ENCODE peak calls at places on chromosomes 4 and X, in seven cellular contexts. J is nucleus accumbens; E is PC-9; Z is SW480; C is CD8-positive, alpha-beta memory T cell; U is right cardiac atrium; F is GM13976. M is an unnamed sample.

GRCh38 chr4:188016754-188017153 is 21.2 kb downstream of the ZFP42 start:
- DNase-seq in Z (no peak), J (no peak), F (no peak), U (no peak), E (no peak), C (no peak), M (no peak)

GRCh38 chrX:116749943-116750342 is 287.2 kb upstream of the CT83 start:
- DNase-seq in U (no peak), Z (no peak), E (peak), F (no peak), C (no peak), J (no peak), M (no peak)

GRCh38 chr4:75892508-75892907 is 9.7 kb downstream of the PPEF2 start:
- DNase-seq in F (no peak), C (no peak), Z (no peak), E (peak), U (no peak), J (no peak), M (no peak)

GRCh38 chr4:83618431-83618830 is 82.5 kb downstream of the GPAT3 start:
- DNase-seq in F (no peak), Z (peak), J (no peak), C (no peak), E (peak), U (no peak), M (no peak)

GRCh38 chr4:74197123-74197522 is 39.2 kb downstream of the MTHFD2L start:
- DNase-seq in C (no peak), J (no peak), U (no peak), E (no peak), F (no peak), Z (no peak), M (no peak)

GRCh38 chr4:122450847-122451246 is 5.7 kb downstream of the IL2 start:
- DNase-seq in E (no peak), J (no peak), F (no peak), U (no peak), Z (no peak), C (no peak), M (no peak)

GRCh38 chr4:83876047-83876446 is 340.1 kb downstream of the GPAT3 start:
- DNase-seq in C (no peak), Z (no peak), U (no peak), E (no peak), F (no peak), J (no peak), M (no peak)

GRCh38 chr4:173538148-173538902 is 8.3 kb upstream of the HAND2 start:
- DNase-seq in F (no peak), Z (peak), U (peak), J (no peak), C (no peak), E (no peak), M (no peak)

GRCh38 chr4:124206779-124207605 is 505.5 kb downstream of the ANKRD50 start:
- DNase-seq in Z (no peak), E (no peak), F (no peak), U (no peak), C (no peak), J (no peak), M (peak)

GRCh38 chr4:171746418-171746817 is 66.8 kb upstream of the GALNTL6 start:
- DNase-seq in F (no peak), U (no peak), Z (no peak), E (no peak), J (no peak), C (no peak), M (no peak)

GRCh38 chr4:121900132-121900983 is 30.1 kb upstream of the BBS7 start:
- DNase-seq in C (peak), F (peak), J (peak), E (peak), Z (peak), U (no peak), M (peak)

GRCh38 chr4:144564358-144564757 is 81.6 kb upstream of the HHIP start:
- DNase-seq in F (no peak), C (no peak), E (no peak), U (no peak), Z (no peak), J (no peak), M (no peak)

GRCh38 chr4:56149601-56150000 is 200.9 kb downstream of the CEP135 start:
- DNase-seq in F (no peak), U (no peak), C (no peak), J (no peak), E (no peak), Z (no peak), M (no peak)

GRCh38 chr4:79864470-79865190 is 208.4 kb downstream of the ANTXR2 start:
- DNase-seq in J (no peak), U (no peak), C (no peak), E (no peak), Z (no peak), F (no peak), M (no peak)

GRCh38 chr4:101334963-101335572 is 12.3 kb downstream of the PPP3CA start:
- DNase-seq in U (no peak), F (no peak), Z (no peak), J (no peak), C (no peak), E (no peak), M (no peak)

GRCh38 chrX:34401411-34401810 is 255.7 kb downstream of the TMEM47 start:
- DNase-seq in C (no peak), Z (no peak), E (no peak), J (no peak), U (no peak), F (no peak), M (no peak)

GRCh38 chr4:153790962-153791551 is 2.2 kb upstream of the SFRP2 start:
- DNase-seq in F (peak), Z (no peak), C (peak), J (peak), U (no peak), E (no peak), M (no peak)

GRCh38 chr4:113434247-113434587 is 327.3 kb downstream of the CAMK2D start:
- DNase-seq in C (no peak), J (no peak), U (no peak), F (no peak), Z (peak), E (no peak), M (no peak)

GRCh38 chr4:15902741-15903140 is 35.8 kb downstream of the FGFBP1 start:
- DNase-seq in Z (no peak), F (no peak), U (no peak), C (no peak), J (no peak), E (no peak), M (no peak)

GRCh38 chrX:108322243-108322642 is 116.0 kb downstream of the COL4A6 start:
- DNase-seq in E (no peak), U (no peak), C (no peak), F (no peak), Z (no peak), J (no peak), M (no peak)

GRCh38 chrX:119853449-119853848 is 686 bp upstream of the UPF3B start:
- DNase-seq in Z (no peak), E (no peak), C (no peak), F (no peak), J (peak), U (no peak), M (no peak)

GRCh38 chr4:879730-880079 is 52.4 kb downstream of the GAK start:
- DNase-seq in Z (no peak), J (peak), E (no peak), U (no peak), C (peak), F (peak), M (no peak)

GRCh38 chrX:43615677-43616076 is 40.4 kb upstream of the MAOA start:
- DNase-seq in C (no peak), J (peak), F (no peak), E (no peak), U (no peak), Z (no peak), M (no peak)

GRCh38 chrX:97322401-97322800 is 438.7 kb downstream of the RPA4 start:
- DNase-seq in E (no peak), U (no peak), Z (no peak), C (no peak), J (no peak), F (no peak), M (no peak)

GRCh38 chr4:140851032-140851636 is 94.9 kb upstream of the TBC1D9 start:
- DNase-seq in U (no peak), F (peak), E (peak), J (peak), Z (peak), C (no peak), M (peak)

M was measured in T1000.